ENCODE peak calls at places on chromosomes 2 and 18, in nine cellular contexts. J is ovary, P is heart left ventricle, S is stomach, I is H54, T is prostate gland, L is sigmoid colon, F is breast epithelium, M is testis. D is an unnamed sample.

GRCh38 chr18:48402953-48403352 is 6.2 kb downstream of the ZBTB7C start:
- DNase-seq in L (no peak), S (no peak), M (no peak), J (peak; percentile 40), I (no peak), F (no peak), P (peak; percentile 42), T (no peak), D (no peak)

GRCh38 chr2:138534791-138535190 is 33.2 kb downstream of the SPOPL start:
- DNase-seq in J (no peak), T (no peak), P (no peak), I (no peak), S (no peak), L (no peak), F (no peak), M (no peak), D (no peak)

GRCh38 chr2:138942466-138942865 is 162.3 kb upstream of the NXPH2 start:
- DNase-seq in M (no peak), F (no peak), I (no peak), J (no peak), T (no peak), L (no peak), P (no peak), S (no peak), D (no peak)

GRCh38 chr2:108855194-108855593 is 68.6 kb downstream of the CCDC138 start:
- DNase-seq in L (no peak), P (no peak), J (no peak), M (no peak), S (no peak), T (no peak), I (no peak), F (no peak), D (no peak)

GRCh38 chr2:96584017-96584416 is 47.5 kb downstream of the ARID5A start:
- DNase-seq in S (no peak), P (no peak), M (no peak), I (no peak), F (no peak), T (no peak), J (no peak), L (no peak), D (no peak)

GRCh38 chr2:240339411-240340360 is 95.8 kb upstream of the GPC1 start:
- DNase-seq in M (no peak), I (no peak), J (no peak), L (no peak), F (no peak), P (no peak), T (no peak), S (peak; percentile 18), D (no peak)

GRCh38 chr18:51191139-51191717 is 6.3 kb downstream of the MEX3C start:
- DNase-seq in S (no peak), P (no peak), M (no peak), I (no peak), J (no peak), F (no peak), L (no peak), T (no peak), D (no peak)

GRCh38 chr2:8358179-8358578 is 323.7 kb upstream of the ID2 start:
- DNase-seq in J (no peak), S (no peak), T (no peak), P (no peak), L (no peak), I (no peak), F (no peak), M (no peak), D (no peak)

GRCh38 chr2:239127513-239127912 is 273.3 kb downstream of the HDAC4 start:
- DNase-seq in F (no peak), T (no peak), P (peak; percentile 58), M (no peak), J (no peak), L (no peak), I (no peak), S (no peak), D (no peak)

GRCh38 chr2:72081450-72081849 is 66.2 kb downstream of the CYP26B1 start:
- DNase-seq in M (no peak), T (no peak), P (no peak), L (no peak), F (no peak), I (no peak), J (no peak), S (no peak), D (no peak)

GRCh38 chr2:39666489-39667141 is 898 bp downstream of the TMEM178A start:
- DNase-seq in J (no peak), M (no peak), F (no peak), L (no peak), T (no peak), P (no peak), S (no peak), I (no peak), D (no peak)

GRCh38 chr18:43279015-43279758 is 1.9 kb upstream of the SYT4 start:
- DNase-seq in T (no peak), M (peak; percentile 20), J (no peak), L (no peak), F (no peak), P (no peak), I (no peak), S (no peak), D (no peak)

GRCh38 chr2:8985561-8986326 is 17.7 kb downstream of the MBOAT2 start:
- DNase-seq in P (no peak), S (no peak), J (no peak), L (no peak), F (no peak), M (no peak), I (no peak), T (no peak), D (no peak)

GRCh38 chr2:23630961-23631360 is 246.0 kb downstream of the KLHL29 start:
- DNase-seq in S (no peak), J (no peak), P (peak; percentile 37), T (no peak), I (no peak), L (no peak), F (no peak), M (no peak), D (no peak)

GRCh38 chr2:175807031-175807873 is 194.8 kb downstream of the LNPK start:
- DNase-seq in T (no peak), M (no peak), S (no peak), P (no peak), L (no peak), F (no peak), I (no peak), J (no peak), D (no peak)

GRCh38 chr2:194004590-194005206 is 1652.3 kb upstream of the SLC39A10 start:
- DNase-seq in T (no peak), S (no peak), L (no peak), P (no peak), M (no peak), F (no peak), I (no peak), J (no peak), D (no peak)

GRCh38 chr2:66433945-66434678 is 813 bp upstream of the MEIS1 start:
- DNase-seq in S (peak; percentile 69), P (peak; percentile 81), F (no peak), L (peak; percentile 88), M (peak; percentile 59), I (peak; percentile 23), J (peak; percentile 70), T (peak; percentile 58), D (peak; percentile 75)

GRCh38 chr18:12628706-12629702 is 28.9 kb downstream of the SPIRE1 start:
- DNase-seq in T (no peak), I (no peak), S (no peak), P (no peak), M (no peak), L (no peak), J (no peak), F (no peak), D (no peak)

GRCh38 chr2:46899053-46899452 is 16.6 kb downstream of the MCFD2 start:
- DNase-seq in M (peak; percentile 43), I (no peak), T (no peak), J (no peak), L (no peak), S (no peak), F (no peak), P (no peak), D (no peak)
- TF ChIP-seq POLR2A in M (no peak), I (no peak), T (no peak), J (no peak), L (no peak), S (no peak), F (no peak), P (no peak), D (no peak)

GRCh38 chr2:120252207-120253020 is at the start of gene RALB:
- DNase-seq in P (peak; percentile 100), S (peak; percentile 100), T (peak; percentile 100), L (peak; percentile 100), I (peak; percentile 96), M (peak; percentile 100), F (peak; percentile 99), J (peak; percentile 100), D (peak; percentile 100)
- TF ChIP-seq POLR2A in P (peak; percentile 76), S (no peak), T (peak; percentile 83), L (peak; percentile 40), I (peak; percentile 88), M (no peak), F (no peak), J (peak; percentile 21), D (peak; percentile 76)

DNA sequence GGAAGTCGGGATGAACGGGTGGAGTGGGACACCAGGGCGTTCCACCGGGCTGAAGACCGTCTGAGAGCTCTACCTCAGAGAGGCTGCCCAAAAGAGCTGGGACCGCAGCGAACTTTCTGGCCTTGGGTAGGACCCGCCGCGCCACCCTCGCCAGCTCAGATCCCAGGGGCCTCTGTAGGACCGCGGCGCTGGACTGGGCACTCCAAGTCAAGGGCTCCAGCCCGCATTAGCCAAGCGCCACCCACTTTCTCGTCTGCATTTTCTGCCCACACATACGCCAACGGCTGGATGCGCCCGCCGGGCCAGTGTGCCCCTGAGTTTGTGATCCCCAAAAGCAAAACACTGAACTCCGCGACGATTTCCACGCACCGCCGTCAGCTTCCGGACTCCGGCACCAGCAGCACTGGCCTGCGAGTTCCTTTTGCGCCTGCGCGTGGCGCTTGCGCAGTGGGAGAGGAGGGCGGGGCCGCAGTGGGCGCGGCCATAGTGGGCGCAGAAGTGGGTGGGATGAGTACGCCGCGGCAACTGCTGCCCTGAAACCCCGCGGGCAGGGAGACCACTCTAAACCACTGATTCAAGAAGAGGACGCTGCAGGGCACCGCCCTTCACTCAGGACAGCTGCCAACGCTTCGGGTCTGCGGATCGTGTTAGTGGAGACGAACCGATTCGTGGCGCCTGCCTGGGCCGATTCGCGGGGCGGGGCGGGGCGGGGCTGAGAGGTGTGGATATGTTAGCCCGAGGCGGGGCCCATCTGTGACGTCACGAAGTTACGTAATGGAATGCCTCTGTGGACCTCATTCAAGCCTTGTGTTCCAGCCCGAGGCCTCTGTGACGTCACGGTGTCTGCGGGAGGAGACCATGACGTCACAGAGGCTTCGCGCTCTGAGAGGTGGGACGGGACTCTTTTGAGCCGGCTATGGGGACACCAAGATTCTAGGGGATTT is 10.5 kb downstream of the OSR1 start:
- DNase-seq in L (peak; percentile 99), T (peak; percentile 92), M (peak; percentile 99), F (peak; percentile 97), S (peak; percentile 97), P (peak; percentile 96), J (peak; percentile 97), I (peak; percentile 99), D (peak; percentile 95)
- TF ChIP-seq POLR2A in L (peak; percentile 97), T (peak; percentile 98), M (peak; percentile 80), F (peak; percentile 98), S (no peak), P (peak; percentile 96), J (peak; percentile 98), I (peak; percentile 95), D (peak; percentile 96)

GRCh38 chr2:74147729-74148456 is at the start of gene BOLA3:
- DNase-seq in F (peak; percentile 61), S (peak; percentile 86), I (peak; percentile 94), T (peak; percentile 76), P (peak; percentile 94), L (peak; percentile 91), J (peak; percentile 78), M (peak; percentile 87), D (peak; percentile 84)
- TF ChIP-seq POLR2A in F (no peak), S (no peak), I (peak; percentile 93), T (no peak), P (peak; percentile 58), L (no peak), J (no peak), M (no peak), D (peak; percentile 58)

GRCh38 chr2:144519934-144520717 is at the start of gene ZEB2:
- DNase-seq in J (peak; percentile 79), I (no peak), L (peak; percentile 88), S (no peak), M (peak; percentile 91), T (no peak), P (no peak), F (peak; percentile 49), D (no peak)
- TF ChIP-seq POLR2A in J (peak; percentile 67), I (peak; percentile 34), L (peak; percentile 6), S (no peak), M (peak; percentile 57), T (no peak), P (no peak), F (peak; percentile 30), D (peak; percentile 53)